ENCODE peak calls at places on chromosomes 7 and 10, in five cellular contexts. E is IMR-90, D is mammary epithelial cell, S is neural progenitor cell, G is hepatocyte. P is an unnamed sample.

GRCh38 chr7:155169081-155169480 is 99.0 kb downstream of the HTR5A start:
- DNase-seq in E (no peak), G (no peak), D (peak; percentile 11), S (no peak), P (no peak)

GRCh38 chr7:40733111-40733510 is 598.3 kb downstream of the SUGCT start:
- DNase-seq in S (no peak), D (no peak), E (no peak), G (no peak), P (no peak)

GRCh38 chr7:69934475-69934903 is 336.2 kb downstream of the AUTS2 start:
- DNase-seq in S (no peak), E (no peak), G (no peak), D (no peak), P (no peak)

GRCh38 chr7:138008588-138009349 is 6.9 kb upstream of the CREB3L2 start:
- DNase-seq in G (peak; percentile 82), E (peak; percentile 68), D (peak; percentile 53), S (peak; percentile 76), P (peak; percentile 81)

GRCh38 chr7:112322070-112322469 is 115.6 kb downstream of the ZNF277 start:
- DNase-seq in G (no peak), E (no peak), D (no peak), S (no peak), P (no peak)

GRCh38 chr7:31874631-31875374 is 187.8 kb downstream of the PPP1R17 start:
- DNase-seq in D (no peak), S (no peak), G (no peak), E (no peak), P (peak; percentile 41)

GRCh38 chr10:639001-639750 is 50.3 kb downstream of the DIP2C start:
- DNase-seq in S (no peak), D (no peak), E (no peak), G (no peak), P (peak; percentile 62)

GRCh38 chr7:157715071-157715937 is 378.5 kb downstream of the DNAJB6 start:
- DNase-seq in G (no peak), S (no peak), D (no peak), E (no peak), P (no peak)

GRCh38 chr7:140342732-140343514 is 55.4 kb downstream of the SLC37A3 start:
- DNase-seq in S (peak; percentile 64), E (peak; percentile 63), G (peak; percentile 30), D (peak; percentile 6), P (peak; percentile 14)

GRCh38 chr10:71694567-71694968 is 25.0 kb downstream of the C10orf105 start:
- DNase-seq in G (no peak), S (no peak), D (no peak), E (no peak), P (no peak)

GRCh38 chr10:67772894-67773511 is 65.0 kb downstream of the DNAJC12 start:
- DNase-seq in G (no peak), E (peak; percentile 55), D (no peak), S (no peak), P (peak; percentile 4)

GRCh38 chr10:12566161-12567115 is 217.1 kb downstream of the CAMK1D start:
- DNase-seq in G (no peak), E (peak; percentile 52), D (no peak), S (no peak), P (peak; percentile 74)

GRCh38 chr7:149879801-149880738 is 6.3 kb downstream of the ATP6V0E2 start:
- DNase-seq in E (no peak), S (no peak), G (no peak), D (no peak), P (peak; percentile 75)

GRCh38 chr7:2043316-2044039 is 189.3 kb downstream of the MAD1L1 start:
- DNase-seq in G (no peak), D (peak; percentile 23), E (no peak), S (peak; percentile 31), P (peak; percentile 34)

GRCh38 chr7:137081694-137082093 is 213.2 kb downstream of the CHRM2 start:
- DNase-seq in D (peak; percentile 55), G (peak; percentile 23), S (no peak), E (peak; percentile 98), P (peak; percentile 64)

GRCh38 chr7:153832160-153832559 is 220.0 kb upstream of the DPP6 start:
- DNase-seq in S (no peak), D (no peak), G (no peak), E (no peak), P (no peak)

GRCh38 chr10:110600487-110601101 is 33.1 kb downstream of the SMC3 start:
- DNase-seq in D (peak; percentile 43), E (peak; percentile 71), S (peak; percentile 65), G (peak; percentile 69), P (no peak)

GRCh38 chr7:36683695-36684357 is 40.5 kb downstream of the AOAH start:
- DNase-seq in G (peak; percentile 27), S (no peak), E (no peak), D (peak; percentile 98), P (no peak)

GRCh38 chr7:39609462-39610149 is 13.8 kb upstream of the RALA start:
- DNase-seq in D (no peak), S (peak; percentile 72), E (no peak), G (peak; percentile 32), P (no peak)

GRCh38 chr7:142133740-142134148 is 22.2 kb downstream of the MGAM2 start:
- DNase-seq in S (no peak), G (no peak), E (no peak), D (no peak), P (no peak)

GRCh38 chr7:16989883-16990413 is 108.2 kb upstream of the AGR3 start:
- DNase-seq in G (peak; percentile 78), D (peak; percentile 94), E (peak; percentile 80), S (no peak), P (peak; percentile 49)

GRCh38 chr7:100465702-100466311 is 1.7 kb upstream of the SPACDR start:
- DNase-seq in E (peak; percentile 71), G (peak; percentile 83), S (peak; percentile 81), D (no peak), P (peak; percentile 99)

GRCh38 chr10:116748041-116748440 is 5.7 kb upstream of the HSPA12A start:
- DNase-seq in D (peak; percentile 81), E (peak; percentile 77), S (no peak), G (peak; percentile 52), P (peak; percentile 93)

DNA sequence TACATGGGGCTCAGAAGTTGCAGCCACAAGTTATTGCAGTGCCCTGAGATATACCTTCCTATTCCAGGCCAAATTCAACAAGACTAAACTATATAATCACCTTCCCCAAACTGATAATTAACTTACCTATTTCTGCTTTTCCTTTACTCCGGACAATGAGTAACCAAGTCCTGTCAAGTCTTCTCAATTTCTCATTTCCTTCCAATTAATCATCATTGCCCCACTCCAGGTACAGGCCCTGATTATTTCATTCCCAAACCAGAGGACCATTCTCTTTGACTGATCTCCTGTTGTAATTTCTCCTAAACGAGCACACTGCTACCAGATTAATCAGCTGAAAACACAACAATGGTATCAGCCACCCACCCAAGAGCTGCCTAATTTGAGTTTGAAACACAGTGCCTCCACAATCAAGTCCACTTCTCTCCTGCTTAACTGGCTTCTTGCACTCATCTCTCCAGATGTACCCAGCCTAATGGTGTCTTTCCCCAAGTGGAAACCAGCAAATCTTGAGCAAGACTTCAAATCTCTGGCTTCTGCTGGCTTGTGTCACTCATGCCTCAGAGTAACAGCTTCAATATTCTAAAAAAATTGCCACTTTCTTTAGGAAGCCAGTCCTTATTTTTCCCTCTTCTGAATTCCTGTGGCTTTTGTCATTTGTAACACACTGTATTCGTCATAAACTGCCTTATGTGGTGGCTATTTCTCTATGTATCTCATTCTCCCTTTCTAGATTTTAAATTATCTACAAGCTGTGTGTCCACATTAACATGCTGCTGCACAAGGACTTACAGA is 89.1 kb downstream of the CDK6 start:
- DNase-seq in S (no peak), G (no peak), D (peak; percentile 86), E (peak; percentile 53), P (no peak)
- H3K4me1 ChIP-seq in S (peaks cover 4% of the 10 kb centered on the region), G (peaks cover 23% of the 10 kb centered on the region), D (peaks cover 64% of the 10 kb centered on the region), E (peaks cover 15% of the 10 kb centered on the region), P (peaks cover 51% of the 10 kb centered on the region)

GRCh38 chr7:151487246-151487645 is 32.4 kb downstream of the RHEB start:
- DNase-seq in S (no peak), D (no peak), G (no peak), E (peak; percentile 30), P (no peak)
- H4K20me1 ChIP-seq in S (peaks cover 43% of the 10 kb centered on the region), D (no peaks in the 10 kb centered on the region), G (peaks cover 14% of the 10 kb centered on the region), E (peaks cover 14% of the 10 kb centered on the region), P (peaks cover 6% of the 10 kb centered on the region)

GRCh38 chr10:49010295-49010694 is 70.7 kb upstream of the LRRC18 start:
- DNase-seq in G (no peak), S (no peak), E (no peak), D (no peak), P (no peak)

GRCh38 chr10:49012603-49013002 is 73.0 kb upstream of the LRRC18 start:
- DNase-seq in E (no peak), D (no peak), G (no peak), S (no peak), P (no peak)

GRCh38 chr10:49009231-49009979 is 69.8 kb upstream of the LRRC18 start:
- DNase-seq in E (no peak), D (no peak), S (no peak), G (peak; percentile 31), P (no peak)

GRCh38 chr10:49011756-49012155 is 72.1 kb upstream of the LRRC18 start:
- DNase-seq in G (no peak), S (no peak), E (no peak), D (no peak), P (no peak)

GRCh38 chr10:49010831-49011230 is 71.2 kb upstream of the LRRC18 start:
- DNase-seq in E (no peak), D (no peak), S (no peak), G (no peak), P (no peak)
- H3K4me1 ChIP-seq in E (peaks cover 6% of the 10 kb centered on the region), D (no peaks in the 10 kb centered on the region), S (peaks cover 6% of the 10 kb centered on the region), G (peaks cover 27% of the 10 kb centered on the region), P (no peaks in the 10 kb centered on the region)

GRCh38 chr10:131931981-131932380 is 31.2 kb downstream of the PPP2R2D start:
- DNase-seq in D (no peak), S (no peak), G (no peak), E (no peak), P (no peak)
- H4K20me1 ChIP-seq in D (peaks cover 3% of the 10 kb centered on the region), S (peaks cover 43% of the 10 kb centered on the region), G (peaks cover 88% of the 10 kb centered on the region), E (peaks cover 67% of the 10 kb centered on the region), P (peaks cover 3% of the 10 kb centered on the region)

DNA sequence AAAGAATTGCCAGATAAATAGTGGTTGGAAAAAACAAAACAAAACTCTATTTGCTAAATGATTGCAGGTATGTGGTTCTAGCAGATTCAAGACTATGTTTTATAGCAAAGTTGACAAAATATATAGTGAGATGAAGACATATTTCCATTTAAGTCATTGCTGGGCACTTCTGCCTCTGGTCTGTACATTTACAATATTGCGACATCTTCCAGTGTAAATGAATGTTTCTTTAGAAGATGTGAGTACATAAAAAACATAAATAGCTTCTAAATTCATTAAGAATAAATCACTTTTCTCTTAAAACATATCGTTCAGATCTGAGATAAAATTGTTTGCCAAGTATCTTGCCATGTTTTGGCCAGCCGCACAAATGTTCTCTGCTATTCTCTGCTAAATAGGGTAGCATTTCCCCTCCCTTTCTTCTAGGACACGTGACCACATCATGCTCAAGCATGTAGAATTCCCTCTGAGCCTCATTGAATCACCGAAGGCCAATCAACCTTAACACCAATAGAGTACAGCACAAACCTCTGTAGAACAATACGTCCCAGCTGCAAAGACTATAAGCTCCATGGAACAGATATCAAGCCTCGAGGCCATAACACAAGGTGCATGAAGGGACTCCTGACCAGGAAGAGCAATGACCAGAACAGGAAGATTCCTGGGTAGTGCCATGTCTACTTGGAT is 1173.3 kb downstream of the GATA3 start:
- DNase-seq in S (no peak), E (no peak), D (peak; percentile 6), G (no peak), P (no peak)
- H3K4me1 ChIP-seq in S (peaks cover 9% of the 10 kb centered on the region), E (no peaks in the 10 kb centered on the region), D (no peaks in the 10 kb centered on the region), G (no peaks in the 10 kb centered on the region), P (no peaks in the 10 kb centered on the region)

P was measured in osteoblast.